ENCODE peak calls at places on chromosomes 6 and 20, in eight cellular contexts. Z is globus pallidus, O is left kidney, N is mucosa of descending colon, R is endothelial cell, Y is mesothelial cell of epicardium, Q is small intestine, D is cerebellum. M is an unnamed sample.

GRCh38 chr6:161033667-161034066 is 42.1 kb downstream of the MAP3K4 start:
- DNase-seq in R (no peak), N (no peak), D (no peak), Z (no peak), O (no peak), Y (no peak), Q (no peak), M (no peak)

GRCh38 chr20:1911536-1911935 is 16.3 kb downstream of the SIRPA start:
- DNase-seq in R (no peak), Z (no peak), O (no peak), N (no peak), Q (no peak), D (peak), Y (no peak), M (no peak)

GRCh38 chr6:30990422-30991086 is 7.0 kb downstream of the MUC21 start:
- DNase-seq in Z (no peak), O (peak), D (no peak), Q (peak), R (no peak), Y (no peak), N (peak), M (no peak)

GRCh38 chr6:27374824-27375612 is 13.5 kb upstream of the ZNF391 start:
- DNase-seq in Y (peak), Q (peak), R (peak), O (peak), Z (peak), D (peak), N (peak), M (no peak)

GRCh38 chr6:41747256-41748101 is at the start of gene PGC:
- DNase-seq in Q (no peak), N (no peak), R (no peak), O (no peak), Y (no peak), Z (no peak), D (no peak), M (no peak)

GRCh38 chr6:139027620-139028182 is 844 bp upstream of the ABRACL start:
- DNase-seq in D (no peak), R (no peak), O (peak), Y (no peak), Z (no peak), N (peak), Q (peak), M (no peak)

GRCh38 chr20:4661191-4661590 is 60.5 kb upstream of the PRND start:
- DNase-seq in D (no peak), O (no peak), Q (peak), R (no peak), Y (no peak), Z (no peak), N (no peak), M (no peak)

GRCh38 chr6:116376149-116376548 is 5.4 kb downstream of the DSE start:
- DNase-seq in D (no peak), N (no peak), O (no peak), Q (no peak), Z (no peak), R (no peak), Y (no peak), M (no peak)

GRCh38 chr6:18219611-18220010 is 44.7 kb downstream of the DEK start:
- DNase-seq in O (no peak), D (no peak), R (no peak), Z (peak), N (no peak), Q (no peak), Y (no peak), M (no peak)

GRCh38 chr6:683742-684440 is 9.0 kb downstream of the EXOC2 start:
- DNase-seq in D (no peak), Y (peak), O (peak), Q (no peak), N (peak), R (peak), Z (no peak), M (no peak)

GRCh38 chr6:110534731-110535164 is 58.3 kb upstream of the SLC22A16 start:
- DNase-seq in Y (no peak), R (no peak), O (no peak), Z (peak), Q (peak), N (peak), D (no peak), M (no peak)

GRCh38 chr6:150684715-150685459 is 85.2 kb downstream of the PLEKHG1 start:
- DNase-seq in Y (no peak), Z (no peak), R (no peak), Q (peak), N (peak), O (no peak), D (no peak), M (no peak)

GRCh38 chr20:12372557-12372956 is 454.9 kb downstream of the BTBD3 start:
- DNase-seq in Y (no peak), Q (no peak), R (no peak), N (peak), D (no peak), Z (no peak), O (no peak), M (no peak)

GRCh38 chr6:166780284-166780683 is 153.2 kb upstream of the RPS6KA2 start:
- DNase-seq in Y (no peak), Z (no peak), R (no peak), N (no peak), O (no peak), D (no peak), Q (no peak), M (no peak)

GRCh38 chr6:50145125-50145524 is 95.4 kb upstream of the DEFB112 start:
- DNase-seq in Y (no peak), D (no peak), N (no peak), O (peak), R (no peak), Z (no peak), Q (no peak), M (no peak)

GRCh38 chr20:32231847-32232246 is 24.2 kb downstream of the POFUT1 start:
- DNase-seq in Z (peak), N (no peak), Y (no peak), O (peak), Q (peak), D (no peak), R (peak), M (no peak)

GRCh38 chr6:3987072-3987471 is 91.9 kb downstream of the FAM217A start:
- DNase-seq in O (peak), R (no peak), D (no peak), Z (no peak), Q (peak), Y (no peak), N (peak), M (no peak)

GRCh38 chr6:22279427-22279826 is 17.4 kb downstream of the PRL start:
- DNase-seq in N (no peak), Z (no peak), R (no peak), Y (no peak), D (no peak), O (no peak), Q (no peak), M (no peak)

M was measured in omental fat pad.